ENCODE peak calls at places on chromosomes 4 and X, in six cellular contexts. B, X, A, D, K and E are unnamed samples.

GRCh38 chr4:6916587-6917444 is 7.2 kb downstream of the TBC1D14 start:
- DNase-seq in B (peak; percentile 70), X (peak; percentile 84), A (peak; percentile 41), D (no peak), K (no peak), E (no peak)

GRCh38 chrX:70552174-70552704 is 107.6 kb downstream of the DLG3 start:
- DNase-seq in B (no peak), X (no peak), A (no peak), D (no peak), K (no peak), E (no peak)

GRCh38 chrX:132614297-132614696 is 125.5 kb upstream of the MBNL3 start:
- DNase-seq in B (no peak), X (no peak), A (no peak), D (no peak), K (peak; percentile 42), E (no peak)

GRCh38 chrX:20547649-20548051 is 280.9 kb upstream of the RPS6KA3 start:
- DNase-seq in B (no peak), X (peak; percentile 33), A (peak; percentile 81), D (peak; percentile 68), K (no peak), E (peak; percentile 23)

GRCh38 chr4:40335508-40335860 is 351 bp downstream of the CHRNA9 start:
- DNase-seq in B (no peak), X (no peak), A (peak; percentile 60), D (peak; percentile 37), K (no peak), E (no peak)

GRCh38 chrX:9952313-9952712 is 14.8 kb upstream of the CLDN34 start:
- DNase-seq in B (no peak), X (no peak), A (no peak), D (no peak), K (no peak), E (no peak)

GRCh38 chrX:97704474-97704873 is 820.8 kb downstream of the RPA4 start:
- DNase-seq in B (no peak), X (no peak), A (no peak), D (no peak), K (no peak), E (no peak)

GRCh38 chr4:108325561-108325960 is 156.8 kb upstream of the LEF1 start:
- DNase-seq in B (no peak), X (no peak), A (no peak), D (no peak), K (no peak), E (no peak)

GRCh38 chr4:159250751-159251325 is 148.0 kb downstream of the RAPGEF2 start:
- DNase-seq in B (no peak), X (no peak), A (no peak), D (no peak), K (no peak), E (peak; percentile 32)

GRCh38 chr4:78638324-78639172 is 87.0 kb downstream of the ANXA3 start:
- DNase-seq in B (no peak), X (no peak), A (no peak), D (no peak), K (no peak), E (no peak)

GRCh38 chr4:73021634-73022033 is 47.9 kb downstream of the COX18 start:
- DNase-seq in B (no peak), X (no peak), A (peak; percentile 51), D (peak; percentile 31), K (peak; percentile 58), E (no peak)

GRCh38 chrX:82087699-82088098 is 885.8 kb downstream of the SH3BGRL start:
- DNase-seq in B (no peak), X (peak; percentile 70), A (no peak), D (no peak), K (no peak), E (no peak)

GRCh38 chr4:95129708-95130343 is 372.1 kb downstream of the BMPR1B start:
- DNase-seq in B (no peak), X (peak; percentile 26), A (peak; percentile 99), D (peak; percentile 99), K (no peak), E (no peak)

GRCh38 chr4:56129431-56129861 is 180.7 kb downstream of the CEP135 start:
- DNase-seq in B (no peak), X (no peak), A (peak; percentile 49), D (no peak), K (no peak), E (no peak)

GRCh38 chrX:110941906-110942305 is 146.3 kb upstream of the CHRDL1 start:
- DNase-seq in B (no peak), X (no peak), A (no peak), D (no peak), K (no peak), E (peak; percentile 12)

GRCh38 chr4:26410385-26411293 is 79.6 kb downstream of the CCKAR start:
- DNase-seq in B (no peak), X (no peak), A (peak; percentile 42), D (peak; percentile 63), K (peak; percentile 59), E (no peak)

GRCh38 chr4:73735231-73735630 is 5.1 kb upstream of the CXCL8 start:
- DNase-seq in B (no peak), X (no peak), A (peak; percentile 56), D (peak; percentile 79), K (no peak), E (no peak)

GRCh38 chrX:154358011-154358410 is 16.4 kb downstream of the FLNA start:
- DNase-seq in B (no peak), X (no peak), A (no peak), D (no peak), K (no peak), E (peak; percentile 76)

GRCh38 chr4:15774020-15774420 is 4.1 kb upstream of the CD38 start:
- DNase-seq in B (no peak), X (no peak), A (no peak), D (no peak), K (no peak), E (no peak)

GRCh38 chr4:158255727-158256324 is 45.5 kb downstream of the TMEM144 start:
- DNase-seq in B (no peak), X (no peak), A (peak; percentile 46), D (peak; percentile 70), K (peak; percentile 61), E (no peak)

GRCh38 chr4:40179360-40179759 is 17.5 kb upstream of the RHOH start:
- DNase-seq in B (no peak), X (no peak), A (no peak), D (no peak), K (no peak), E (no peak)

GRCh38 chr4:165974647-165975335 is 101.8 kb downstream of the TLL1 start:
- DNase-seq in B (no peak), X (no peak), A (peak; percentile 74), D (no peak), K (no peak), E (no peak)

GRCh38 chr4:118026806-118027205 is 7.5 kb upstream of the NDST3 start:
- DNase-seq in B (no peak), X (no peak), A (no peak), D (no peak), K (no peak), E (no peak)

GRCh38 chr4:162285753-162286152 is 122.0 kb upstream of the FSTL5 start:
- DNase-seq in B (no peak), X (no peak), A (no peak), D (no peak), K (no peak), E (no peak)

GRCh38 chr4:106583567-106583966 is 215.0 kb upstream of the GIMD1 start:
- DNase-seq in B (no peak), X (no peak), A (peak; percentile 98), D (peak; percentile 94), K (no peak), E (no peak)

GRCh38 chrX:24876782-24877315 is 138.9 kb downstream of the ARX start:
- DNase-seq in B (no peak), X (no peak), A (no peak), D (no peak), K (no peak), E (no peak)

GRCh38 chr4:26267087-26267486 is 53.7 kb upstream of the RBPJ start:
- DNase-seq in B (peak; percentile 77), X (peak; percentile 19), A (peak; percentile 43), D (peak; percentile 53), K (no peak), E (peak; percentile 26)

GRCh38 chr4:155772459-155773195 is 13.8 kb downstream of the GUCY1B1 start:
- DNase-seq in B (no peak), X (no peak), A (no peak), D (no peak), K (peak; percentile 19), E (no peak)

GRCh38 chrX:789096-789495 is 158.5 kb downstream of the SHOX start:
- DNase-seq in B (no peak), X (no peak), A (no peak), D (no peak), K (no peak), E (no peak)

GRCh38 chr4:77023920-77024319 is 51.9 kb downstream of the CCNI start:
- DNase-seq in B (no peak), X (no peak), A (no peak), D (no peak), K (no peak), E (no peak)

GRCh38 chrX:131828482-131828881 is 194.6 kb upstream of the STK26 start:
- DNase-seq in B (no peak), X (no peak), A (no peak), D (no peak), K (peak; percentile 7), E (no peak)

GRCh38 chr4:136183513-136183912 is 1348.8 kb downstream of the PCDH18 start:
- DNase-seq in B (no peak), X (no peak), A (no peak), D (no peak), K (no peak), E (no peak)
- TF ChIP-seq CTCF in B (no peak), X (no peak), A (no peak), D (no peak), K (no peak), E (no peak)

DNA sequence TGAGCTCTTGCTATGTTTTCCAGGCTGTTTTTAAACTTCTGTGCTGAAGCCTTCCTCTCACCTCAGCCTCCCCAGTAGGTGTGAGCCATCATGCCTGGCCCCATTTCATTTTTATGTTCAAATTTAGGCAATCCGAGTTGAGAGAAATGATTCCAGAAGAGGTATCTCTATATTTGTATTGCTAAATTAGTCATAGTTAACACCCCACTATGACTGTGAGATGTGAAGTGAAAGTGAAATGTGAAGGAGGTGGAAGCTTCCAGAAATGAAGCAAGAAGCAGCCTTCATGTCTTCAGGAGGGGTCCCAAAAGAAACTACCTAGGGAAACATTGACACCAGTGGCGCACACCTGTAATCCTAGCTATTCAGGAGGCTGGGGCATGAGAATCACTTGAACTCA is 17.7 kb downstream of the APELA start:
- DNase-seq in B (no peak), X (no peak), A (no peak), D (no peak), K (no peak), E (no peak)
- H3K36me3 ChIP-seq in B (no peaks in the 10 kb centered on the region), X (no peaks in the 10 kb centered on the region), A (no peaks in the 10 kb centered on the region), D (no peaks in the 10 kb centered on the region), K (no peaks in the 10 kb centered on the region), E (no peaks in the 10 kb centered on the region)

DNA sequence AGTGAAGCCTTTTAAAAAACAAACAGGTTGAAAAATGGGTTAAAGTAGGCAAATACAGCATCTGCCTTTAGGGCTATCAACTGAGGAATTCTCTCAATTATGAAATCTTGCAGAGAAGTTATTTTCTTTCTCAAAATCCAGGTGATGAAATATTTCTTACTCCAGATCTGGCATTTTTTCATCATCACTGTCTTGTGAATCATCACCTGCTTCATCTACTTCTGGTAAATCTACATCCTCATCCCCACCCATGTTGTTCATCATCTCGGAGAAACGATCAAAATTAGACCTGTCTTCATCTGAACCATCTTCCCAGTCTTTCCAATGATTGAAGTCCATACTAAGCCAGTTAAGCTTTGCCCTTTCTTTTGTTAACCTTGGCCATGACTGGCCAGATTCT is 33.3 kb upstream of the HPF1 start:
- DNase-seq in B (no peak), X (no peak), A (no peak), D (no peak), K (no peak), E (no peak)
- H3K4me3 ChIP-seq in B (peak overlapping the region; percentile 54), X (no peak overlapping the region), A (no peak overlapping the region), D (no peak overlapping the region), K (peak overlapping the region; percentile 8), E (no peak overlapping the region)

GRCh38 chrX:65451663-65452062 is 82.9 kb downstream of the LAS1L start:
- DNase-seq in B (no peak), X (no peak), A (peak; percentile 8), D (peak; percentile 33), K (peak; percentile 26), E (peak; percentile 15)
- TF ChIP-seq CTCF in B (peak; percentile 12), X (peak; percentile 13), A (peak; percentile 19), D (peak; percentile 43), K (peak; percentile 25), E (peak; percentile 37)